ENCODE peak calls at places on chromosomes 16 and 17, in ten cellular contexts. F, E, C, Q, K, L, Y, W, I and M are unnamed samples.

GRCh38 chr16:51009359-51009758 is 141.7 kb downstream of the SALL1 start:
- DNase-seq in F (no peak), E (no peak), C (no peak), Q (no peak), K (no peak), L (no peak), Y (no peak), W (no peak), I (no peak), M (no peak)

GRCh38 chr17:79043931-79044320 is 20.0 kb downstream of the C1QTNF1 start:
- DNase-seq in F (no peak), E (no peak), C (no peak), Q (no peak), K (no peak), L (no peak), Y (no peak), W (no peak), I (no peak), M (no peak)

GRCh38 chr16:58960034-58960433 is 225.9 kb upstream of the GOT2 start:
- DNase-seq in F (no peak), E (no peak), C (no peak), Q (no peak), K (no peak), L (no peak), Y (no peak), W (no peak), I (no peak), M (no peak)

GRCh38 chr16:48720266-48720665 is 110.3 kb upstream of the N4BP1 start:
- DNase-seq in F (peak), E (no peak), C (peak), Q (peak), K (no peak), L (peak), Y (no peak), W (peak), I (no peak), M (peak)

GRCh38 chr17:64739316-64740058 is 77.4 kb upstream of the SMURF2 start:
- DNase-seq in F (peak), E (peak), C (peak), Q (peak), K (no peak), L (no peak), Y (no peak), W (peak), I (peak), M (no peak)

GRCh38 chr17:2755941-2756724 is 6.7 kb upstream of the CCDC92B start:
- DNase-seq in F (no peak), E (no peak), C (no peak), Q (no peak), K (no peak), L (no peak), Y (peak), W (no peak), I (no peak), M (no peak)

GRCh38 chr16:67428146-67428731 is 2.7 kb upstream of the HSD11B2 start:
- DNase-seq in F (peak), E (peak), C (peak), Q (peak), K (peak), L (no peak), Y (peak), W (peak), I (peak), M (peak)

GRCh38 chr16:88978608-88979346 is 1.8 kb upstream of the CBFA2T3 start:
- DNase-seq in F (peak), E (no peak), C (no peak), Q (no peak), K (no peak), L (no peak), Y (no peak), W (no peak), I (no peak), M (peak)

GRCh38 chr17:41864498-41864836 is 756 bp downstream of the KLHL11 start:
- DNase-seq in F (no peak), E (no peak), C (no peak), Q (no peak), K (no peak), L (no peak), Y (no peak), W (no peak), I (no peak), M (no peak)

GRCh38 chr16:30839523-30840227 is 52.7 kb upstream of the ZNF629 start:
- DNase-seq in F (no peak), E (no peak), C (no peak), Q (no peak), K (no peak), L (no peak), Y (no peak), W (no peak), I (no peak), M (no peak)

GRCh38 chr16:30842971-30843370 is 50.9 kb downstream of the BCL7C start:
- DNase-seq in F (no peak), E (no peak), C (no peak), Q (no peak), K (no peak), L (no peak), Y (no peak), W (no peak), I (no peak), M (no peak)

GRCh38 chr16:30837904-30838303 is 50.9 kb upstream of the ZNF629 start:
- DNase-seq in F (no peak), E (no peak), C (no peak), Q (no peak), K (no peak), L (no peak), Y (no peak), W (no peak), I (no peak), M (no peak)

GRCh38 chr16:30841332-30841731 is 52.5 kb downstream of the BCL7C start:
- DNase-seq in F (no peak), E (no peak), C (no peak), Q (no peak), K (no peak), L (no peak), Y (no peak), W (no peak), I (no peak), M (no peak)

GRCh38 chr16:30838876-30839471 is 52.0 kb upstream of the ZNF629 start:
- DNase-seq in F (no peak), E (no peak), C (no peak), Q (no peak), K (no peak), L (no peak), Y (no peak), W (no peak), I (no peak), M (no peak)
- TF ChIP-seq CTCF in F (no peak), E (no peak), C (no peak), Q (no peak), K (no peak), L (no peak), Y (no peak), W (no peak), I (no peak), M (no peak)

GRCh38 chr16:17474572-17474971 is 3.8 kb upstream of the XYLT1 start:
- DNase-seq in F (peak), E (no peak), C (no peak), Q (no peak), K (no peak), L (no peak), Y (no peak), W (no peak), I (no peak), M (peak)
- TF ChIP-seq CTCF in F (no peak), E (no peak), C (no peak), Q (no peak), K (no peak), L (no peak), Y (no peak), W (no peak), I (no peak), M (no peak)

GRCh38 chr17:12209792-12210191 is 189.1 kb downstream of the MAP2K4 start:
- DNase-seq in F (no peak), E (no peak), C (no peak), Q (no peak), K (peak), L (no peak), Y (no peak), W (no peak), I (no peak), M (no peak)
- TF ChIP-seq CTCF in F (no peak), E (no peak), C (no peak), Q (no peak), K (no peak), L (no peak), Y (no peak), W (no peak), I (no peak), M (no peak)

GRCh38 chr17:39671651-39672521 is 3.6 kb downstream of the PNMT start:
- DNase-seq in F (peak), E (peak), C (peak), Q (peak), K (no peak), L (no peak), Y (no peak), W (no peak), I (no peak), M (peak)
- TF ChIP-seq CTCF in F (peak), E (peak), C (peak), Q (peak), K (peak), L (peak), Y (no peak), W (no peak), I (peak), M (peak)

GRCh38 chr17:46978489-46979022 is 497 bp downstream of the RPRML start:
- DNase-seq in F (peak), E (peak), C (no peak), Q (no peak), K (no peak), L (no peak), Y (peak), W (no peak), I (no peak), M (no peak)

GRCh38 chr17:46976626-46977270 is 2.3 kb downstream of the RPRML start:
- DNase-seq in F (no peak), E (no peak), C (no peak), Q (no peak), K (no peak), L (no peak), Y (no peak), W (no peak), I (no peak), M (no peak)

GRCh38 chr17:46979023-46979870 is at the start of gene RPRML:
- DNase-seq in F (peak), E (peak), C (no peak), Q (no peak), K (no peak), L (no peak), Y (peak), W (peak), I (no peak), M (peak)

GRCh38 chr17:46977348-46977747 is 1.7 kb downstream of the RPRML start:
- DNase-seq in F (peak), E (peak), C (peak), Q (no peak), K (no peak), L (peak), Y (peak), W (peak), I (no peak), M (no peak)

GRCh38 chr17:46977750-46978488 is 1.1 kb downstream of the RPRML start:
- DNase-seq in F (no peak), E (no peak), C (no peak), Q (no peak), K (no peak), L (no peak), Y (no peak), W (no peak), I (no peak), M (no peak)
- TF ChIP-seq CTCF in F (no peak), E (no peak), C (no peak), Q (no peak), K (no peak), L (no peak), Y (no peak), W (no peak), I (no peak), M (no peak)

GRCh38 chr16:64088838-64089237 is 1033.0 kb downstream of the CDH11 start:
- DNase-seq in F (no peak), E (no peak), C (no peak), Q (no peak), K (no peak), L (no peak), Y (no peak), W (no peak), I (no peak), M (no peak)

GRCh38 chr16:64085291-64085690 is 1036.6 kb downstream of the CDH11 start:
- DNase-seq in F (no peak), E (no peak), C (no peak), Q (no peak), K (no peak), L (no peak), Y (no peak), W (no peak), I (no peak), M (no peak)

GRCh38 chr16:64092284-64092683 is 1029.6 kb downstream of the CDH11 start:
- DNase-seq in F (no peak), E (peak), C (peak), Q (peak), K (no peak), L (peak), Y (no peak), W (no peak), I (peak), M (no peak)

GRCh38 chr16:64090327-64090726 is 1031.5 kb downstream of the CDH11 start:
- DNase-seq in F (no peak), E (no peak), C (no peak), Q (no peak), K (no peak), L (no peak), Y (no peak), W (no peak), I (no peak), M (no peak)

DNA sequence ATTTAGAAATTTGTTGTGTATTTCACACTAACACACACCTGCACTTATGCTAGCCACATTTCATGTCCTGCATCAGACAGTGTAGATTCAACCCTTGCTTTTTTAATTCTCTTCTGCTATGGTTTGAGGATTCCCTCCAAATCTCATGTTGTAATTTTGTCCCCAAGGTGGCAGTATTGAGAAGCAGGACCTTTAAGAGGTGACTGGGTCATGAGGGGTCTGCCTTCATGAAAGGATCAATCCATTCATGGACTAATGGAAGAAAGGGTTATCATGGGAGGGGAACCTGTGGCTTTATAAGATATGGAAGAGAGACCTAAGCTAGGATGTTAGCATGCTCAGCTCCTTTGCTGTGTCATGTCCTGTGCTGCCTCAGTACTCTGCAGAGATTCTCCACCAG is 1032.2 kb downstream of the CDH11 start:
- DNase-seq in F (no peak), E (peak), C (peak), Q (peak), K (no peak), L (peak), Y (no peak), W (no peak), I (peak), M (no peak)
- TF ChIP-seq CTCF in F (no peak), E (peak), C (peak), Q (peak), K (peak), L (peak), Y (peak), W (no peak), I (peak), M (no peak)